ENCODE peak calls at places on chromosomes 16 and 17, in six cellular contexts. D is GM23338, Y is fibroblast of lung, G is H1, M is mammary epithelial cell, B is DND-41. N is an unnamed sample.

GRCh38 chr16:88782454-88783390 is 2.3 kb downstream of the PIEZO1 start:
- DNase-seq in D (no peak), Y (peak), G (no peak), M (peak), B (no peak), N (peak)

GRCh38 chr16:31472559-31473203 is 729 bp downstream of the TGFB1I1 start:
- DNase-seq in D (peak), Y (peak), G (peak), M (peak), B (peak), N (peak)

GRCh38 chr17:41869426-41869825 is 4.2 kb upstream of the KLHL11 start:
- DNase-seq in D (no peak), Y (no peak), G (no peak), M (peak), B (no peak), N (no peak)

GRCh38 chr16:51359141-51359960 is 208.3 kb upstream of the SALL1 start:
- DNase-seq in D (peak), Y (peak), G (peak), M (no peak), B (no peak), N (no peak)

GRCh38 chr16:24939738-24940137 is 75.4 kb downstream of the ARHGAP17 start:
- DNase-seq in D (no peak), Y (no peak), G (no peak), M (no peak), B (no peak), N (no peak)

GRCh38 chr16:83701494-83701893 is 106.3 kb upstream of the HSBP1 start:
- DNase-seq in D (peak), Y (peak), G (peak), M (peak), B (peak), N (no peak)

GRCh38 chr17:44024271-44024663 is 9.5 kb upstream of the TMEM101 start:
- DNase-seq in D (no peak), Y (no peak), G (no peak), M (no peak), B (no peak), N (no peak)

GRCh38 chr17:40458001-40458791 is 14.9 kb downstream of the IGFBP4 start:
- DNase-seq in D (no peak), Y (peak), G (no peak), M (no peak), B (no peak), N (peak)

GRCh38 chr16:88651276-88651988 is 579 bp upstream of the CYBA start:
- DNase-seq in D (peak), Y (no peak), G (no peak), M (no peak), B (no peak), N (no peak)

GRCh38 chr17:74923538-74924249 is 379 bp upstream of the OTOP2 start:
- DNase-seq in D (peak), Y (peak), G (peak), M (peak), B (no peak), N (no peak)

GRCh38 chr17:74922172-74922571 is 883 bp downstream of the USH1G start:
- DNase-seq in D (no peak), Y (no peak), G (no peak), M (no peak), B (no peak), N (no peak)

GRCh38 chr17:74925242-74925641 is 1.2 kb downstream of the OTOP2 start:
- DNase-seq in D (no peak), Y (no peak), G (no peak), M (no peak), B (no peak), N (no peak)

GRCh38 chr17:74922694-74923537 is at the start of gene USH1G:
- DNase-seq in D (peak), Y (no peak), G (peak), M (no peak), B (peak), N (no peak)

GRCh38 chr17:74924250-74924948 is at the start of gene OTOP2:
- DNase-seq in D (peak), Y (no peak), G (peak), M (no peak), B (no peak), N (no peak)
- TF ChIP-seq EZH2 in D (peak), Y (peak), G (peak), M (peak), B (no peak), N (peak)

DNA sequence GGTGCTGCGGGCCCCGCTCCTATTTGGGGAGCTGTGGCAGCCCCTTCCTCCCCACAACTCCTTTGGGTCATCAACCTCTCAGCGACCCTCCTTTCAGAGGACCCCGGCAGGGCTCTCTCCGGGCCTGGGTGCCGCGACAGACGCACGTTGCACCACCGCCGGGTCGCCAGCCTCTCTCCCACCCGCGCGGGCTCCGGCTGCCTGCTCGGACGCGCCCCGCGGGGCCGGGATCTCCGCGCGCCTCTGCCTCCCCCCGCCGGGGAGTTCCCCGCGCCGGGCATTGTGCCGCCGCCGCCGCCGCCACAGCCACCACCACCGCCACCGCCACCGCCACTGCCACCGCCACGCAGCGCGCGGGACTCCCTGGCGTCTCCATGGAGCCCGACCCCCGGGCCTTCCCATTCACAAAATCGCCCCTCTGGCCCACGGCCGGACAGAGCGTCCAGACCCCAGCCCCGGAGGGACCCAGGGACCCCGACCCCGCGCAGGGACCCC is 653 bp downstream of the RBFOX3 start:
- DNase-seq in D (no peak), Y (no peak), G (no peak), M (no peak), B (no peak), N (no peak)
- TF ChIP-seq EZH2 in D (peak), Y (no peak), G (peak), M (no peak), B (no peak), N (no peak)

GRCh38 chr16:86288716-86289294 is 221.5 kb upstream of the FOXF1 start:
- DNase-seq in D (peak), Y (no peak), G (peak), M (no peak), B (no peak), N (no peak)
- TF ChIP-seq EZH2 in D (peak), Y (no peak), G (peak), M (peak), B (no peak), N (peak)

GRCh38 chr16:54936086-54936978 is 5.7 kb downstream of the IRX5 start:
- DNase-seq in D (peak), Y (peak), G (peak), M (peak), B (no peak), N (peak)
- TF ChIP-seq EZH2 in D (peak), Y (peak), G (peak), M (no peak), B (no peak), N (peak)

GRCh38 chr16:86497551-86498021 is 12.7 kb upstream of the FOXF1 start:
- DNase-seq in D (peak), Y (no peak), G (no peak), M (no peak), B (no peak), N (no peak)

GRCh38 chr16:86496929-86497381 is 13.4 kb upstream of the FOXF1 start:
- DNase-seq in D (peak), Y (no peak), G (no peak), M (no peak), B (no peak), N (no peak)

GRCh38 chr16:86498661-86499493 is 11.4 kb upstream of the FOXF1 start:
- DNase-seq in D (no peak), Y (no peak), G (no peak), M (no peak), B (no peak), N (no peak)

GRCh38 chr16:86496262-86496928 is 13.9 kb upstream of the FOXF1 start:
- DNase-seq in D (no peak), Y (no peak), G (no peak), M (no peak), B (no peak), N (no peak)

DNA sequence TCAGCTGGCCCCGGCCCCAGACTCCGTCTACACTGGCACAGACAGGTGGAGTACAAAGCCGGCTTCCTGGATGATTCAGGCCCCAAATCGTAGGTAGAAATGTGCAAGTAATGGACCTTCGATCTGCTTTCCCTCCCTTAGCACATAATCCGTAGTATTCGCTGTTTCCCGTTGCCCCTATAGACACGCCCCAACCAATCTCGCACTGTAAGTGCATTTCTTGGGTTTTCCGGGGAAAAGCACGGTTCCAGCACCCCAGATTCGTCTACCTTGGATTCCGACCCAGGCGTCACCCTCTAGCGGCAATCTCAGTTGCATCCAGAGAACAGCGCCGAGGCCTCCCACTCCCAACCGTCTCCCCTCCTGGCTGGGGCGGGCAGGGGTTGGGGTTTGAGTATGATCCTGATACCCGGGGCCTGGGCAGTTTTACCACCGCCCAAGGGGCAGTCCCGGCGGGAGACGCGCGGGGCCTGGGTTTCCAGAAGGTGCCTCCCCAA is 12.1 kb upstream of the FOXF1 start:
- DNase-seq in D (no peak), Y (no peak), G (no peak), M (no peak), B (no peak), N (no peak)
- TF ChIP-seq EZH2 in D (peak), Y (no peak), G (no peak), M (peak), B (no peak), N (peak)

GRCh38 chr16:58464047-58464915 is 35.7 kb upstream of the NDRG4 start:
- DNase-seq in D (peak), Y (no peak), G (peak), M (peak), B (no peak), N (no peak)
- TF ChIP-seq EZH2 in D (peak), Y (no peak), G (peak), M (peak), B (no peak), N (peak)

GRCh38 chr17:76840884-76841775 is 27.1 kb upstream of the MGAT5B start:
- DNase-seq in D (peak), Y (no peak), G (no peak), M (no peak), B (no peak), N (no peak)
- TF ChIP-seq EZH2 in D (no peak), Y (no peak), G (peak), M (no peak), B (no peak), N (peak)

GRCh38 chr16:1918312-1918889 is at the start of gene HS3ST6:
- DNase-seq in D (peak), Y (no peak), G (no peak), M (no peak), B (no peak), N (no peak)
- TF ChIP-seq EZH2 in D (peak), Y (no peak), G (peak), M (no peak), B (no peak), N (no peak)

DNA sequence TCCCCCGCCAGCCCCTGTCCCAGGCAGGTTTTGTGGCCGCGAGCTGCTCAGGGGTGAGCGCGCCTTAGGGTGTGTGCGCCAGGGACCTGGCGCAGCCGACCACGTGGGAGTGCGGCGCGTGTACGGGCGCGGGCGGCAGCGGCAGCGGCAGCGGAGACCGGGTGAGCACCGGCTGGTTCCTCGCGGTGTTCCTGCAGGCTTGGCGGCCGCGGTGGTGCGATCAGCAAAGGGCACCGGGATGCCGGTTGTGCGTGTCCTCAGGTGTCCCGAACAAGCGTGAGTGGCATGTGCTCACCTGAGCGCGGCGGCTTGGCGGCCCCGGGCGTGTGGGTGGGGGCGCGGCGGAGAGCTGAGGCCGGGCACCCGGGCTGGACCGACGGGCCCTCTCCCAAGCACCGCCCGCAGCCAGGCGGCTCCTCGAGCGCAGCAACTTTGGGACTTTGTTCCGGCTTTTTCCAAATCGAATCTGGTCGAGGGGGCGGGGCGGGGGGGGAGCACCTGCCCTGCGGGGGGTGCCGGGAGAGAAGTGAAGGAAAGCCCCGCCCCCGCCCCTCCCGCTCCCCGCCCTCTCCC is 331 bp upstream of the HSD11B2 start:
- DNase-seq in D (peak), Y (no peak), G (peak), M (peak), B (peak), N (no peak)
- TF ChIP-seq EZH2 in D (no peak), Y (peak), G (peak), M (peak), B (peak), N (peak)

GRCh38 chr17:35903451-35903850 is 23.3 kb upstream of the CCL5 start:
- DNase-seq in D (no peak), Y (no peak), G (no peak), M (no peak), B (no peak), N (no peak)

GRCh38 chr17:35901776-35902175 is 21.6 kb upstream of the CCL5 start:
- DNase-seq in D (no peak), Y (no peak), G (no peak), M (no peak), B (no peak), N (no peak)

GRCh38 chr17:35900280-35900679 is 20.1 kb upstream of the CCL5 start:
- DNase-seq in D (no peak), Y (no peak), G (no peak), M (no peak), B (no peak), N (no peak)

GRCh38 chr17:35898283-35899070 is 18.3 kb upstream of the CCL5 start:
- DNase-seq in D (no peak), Y (no peak), G (no peak), M (no peak), B (peak), N (no peak)

DNA sequence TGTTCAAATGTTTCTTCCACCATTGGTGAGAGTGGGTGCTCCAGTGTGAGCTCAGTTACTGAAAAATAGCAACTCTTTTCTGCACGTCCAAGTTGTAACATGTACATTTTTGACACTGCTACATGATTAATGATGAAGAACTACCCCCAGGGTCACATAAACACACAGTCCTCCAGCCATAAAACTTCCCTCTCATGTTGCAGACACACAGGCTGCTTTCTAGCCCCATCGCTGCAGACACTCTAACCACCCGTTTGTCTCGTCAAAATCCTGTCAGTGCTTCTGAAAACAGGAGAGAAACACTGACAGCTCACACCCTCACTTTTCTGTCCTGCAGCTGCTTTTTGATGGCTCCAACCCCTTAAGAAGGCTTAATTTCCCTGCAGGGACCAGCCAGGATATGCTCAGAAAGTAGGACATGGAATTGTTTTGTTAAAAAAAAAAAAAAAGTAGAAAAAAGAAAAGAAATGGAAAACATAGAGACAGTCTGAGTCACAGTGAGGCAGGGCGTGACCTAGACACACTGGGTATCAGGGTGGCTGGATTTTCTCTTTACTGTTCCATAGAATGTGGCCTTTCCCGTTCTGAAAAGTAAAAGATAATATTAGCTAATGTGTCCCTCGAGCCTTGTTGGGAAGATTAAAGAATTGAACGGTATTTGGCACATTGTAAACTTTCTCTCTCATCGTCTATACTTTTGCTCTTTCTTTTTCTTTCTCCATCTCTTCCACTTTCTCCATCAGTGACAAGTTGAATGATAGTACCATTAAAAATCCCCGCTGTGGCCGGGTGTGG is 20.7 kb upstream of the CCL5 start:
- DNase-seq in D (no peak), Y (no peak), G (no peak), M (no peak), B (no peak), N (no peak)
- TF ChIP-seq EZH2 in D (no peak), Y (no peak), G (no peak), M (no peak), B (no peak), N (no peak)